ENCODE peak calls at places on chromosome 4, in four cellular contexts. N, R, O and W are unnamed samples.

GRCh38 chr4:73533515-73534422 is 52.2 kb downstream of the AFM start:
- DNase-seq in N (peak), R (no peak), O (no peak), W (no peak)

GRCh38 chr4:3644849-3645627 is 112.8 kb upstream of the LRPAP1 start:
- DNase-seq in N (no peak), R (peak), O (no peak), W (no peak)

GRCh38 chr4:186104114-186104894 is at the start of gene FAM149A:
- DNase-seq in N (peak), R (no peak), O (peak), W (peak)

GRCh38 chr4:164358400-164358799 is 395.5 kb upstream of the SMIM31 start:
- DNase-seq in N (no peak), R (no peak), O (no peak), W (no peak)

GRCh38 chr4:186781032-186781917 is 57.6 kb upstream of the FAT1 start:
- DNase-seq in N (no peak), R (peak), O (no peak), W (no peak)

GRCh38 chr4:118284169-118284568 is 68.6 kb downstream of the PRSS12 start:
- DNase-seq in N (no peak), R (no peak), O (no peak), W (no peak)

GRCh38 chr4:88818650-88819470 is 121.2 kb upstream of the NAP1L5 start:
- DNase-seq in N (peak), R (peak), O (peak), W (peak)

GRCh38 chr4:3253808-3254207 is 4.8 kb downstream of the MSANTD1 start:
- DNase-seq in N (no peak), R (no peak), O (peak), W (no peak)

GRCh38 chr4:183012862-183013855 is 85.9 kb upstream of the WWC2 start:
- DNase-seq in N (no peak), R (no peak), O (no peak), W (peak)